ENCODE peak calls at places on chromosome 15, in seven cellular contexts. P is CD8-positive, alpha-beta T cell; X is right cardiac atrium; Z is mucosa of descending colon; A is gastrocnemius medialis; U is stimulated activated naive CD8-positive, alpha-beta T cell treated with anti-CD3 and anti-CD28 coated beads, Interleukin-15, amount 100 ng/mL, for 72 hours; T is activated CD8-positive, alpha-beta memory T cell treated with anti-CD3 and anti-CD28 coated beads, Interleukin-2, amount 10 ng/mL, durations not matched to agents 7 days and 5 days. N is an unnamed sample.

GRCh38 chr15:54029076-54029475 is 50.8 kb downstream of the UNC13C start:
- ATAC-seq in Z (no peak), T (no peak), X (no peak), P (no peak), U (no peak), A (no peak), N (no peak)

GRCh38 chr15:79595271-79595670 is 163.1 kb downstream of the MINAR1 start:
- ATAC-seq in Z (no peak), P (no peak), A (no peak), U (no peak), T (no peak), X (no peak), N (no peak)

GRCh38 chr15:45449878-45450277 is 71.5 kb upstream of the GATM start:
- ATAC-seq in P (no peak), X (no peak), A (no peak), Z (peak; percentile 78), U (no peak), T (no peak), N (no peak)

GRCh38 chr15:70763950-70764730 is 782 bp upstream of the UACA start:
- ATAC-seq in U (no peak), X (no peak), A (no peak), T (no peak), P (no peak), Z (no peak), N (no peak)

GRCh38 chr15:84793431-84793830 is 23.7 kb upstream of the ALPK3 start:
- ATAC-seq in T (no peak), Z (no peak), P (no peak), X (no peak), U (no peak), A (no peak), N (no peak)

GRCh38 chr15:79310985-79311900 is at the start of gene TMED3:
- ATAC-seq in A (no peak), X (peak; percentile 97), P (peak; percentile 95), U (peak; percentile 99), Z (peak; percentile 98), T (peak; percentile 98), N (peak; percentile 77)

GRCh38 chr15:89827821-89828220 is 13.2 kb upstream of the ANPEP start:
- ATAC-seq in A (no peak), T (no peak), P (no peak), Z (peak; percentile 61), U (peak; percentile 17), X (peak; percentile 7), N (no peak)

GRCh38 chr15:90101130-90101968 is 919 bp downstream of the IDH2 start:
- ATAC-seq in U (no peak), Z (peak; percentile 31), T (no peak), A (peak; percentile 10), P (no peak), X (peak; percentile 30), N (no peak)

GRCh38 chr15:28998511-28998910 is 112.7 kb downstream of the APBA2 start:
- ATAC-seq in X (no peak), U (no peak), T (no peak), Z (no peak), A (no peak), P (no peak), N (no peak)

GRCh38 chr15:48963524-48964113 is at the start of gene SHC4:
- ATAC-seq in U (peak; percentile 51), Z (peak; percentile 75), A (peak; percentile 84), P (peak; percentile 47), T (peak; percentile 59), X (peak; percentile 86), N (peak; percentile 71)

GRCh38 chr15:42087926-42088800 is 6.2 kb downstream of the PLA2G4D start:
- ATAC-seq in T (no peak), X (no peak), U (no peak), P (no peak), A (no peak), Z (no peak), N (no peak)

GRCh38 chr15:100438570-100438969 is 90.2 kb downstream of the CERS3 start:
- ATAC-seq in A (no peak), P (no peak), T (no peak), U (no peak), Z (no peak), X (peak; percentile 37), N (no peak)

GRCh38 chr15:100571592-100572167 is 30.3 kb downstream of the LINS1 start:
- ATAC-seq in T (no peak), A (no peak), P (no peak), Z (no peak), U (no peak), X (no peak), N (no peak)

GRCh38 chr15:42092666-42093445 is 1.5 kb downstream of the PLA2G4D start:
- ATAC-seq in T (no peak), P (no peak), U (no peak), A (peak; percentile 84), X (peak; percentile 20), Z (no peak), N (peak; percentile 43)

GRCh38 chr15:28018291-28019044 is 80.6 kb downstream of the OCA2 start:
- ATAC-seq in U (no peak), X (no peak), P (no peak), Z (no peak), T (no peak), A (no peak), N (no peak)

GRCh38 chr15:55402707-55403106 is 5.5 kb downstream of the CCPG1 start:
- ATAC-seq in U (peak; percentile 87), A (peak; percentile 65), T (no peak), Z (no peak), X (no peak), P (no peak), N (no peak)

GRCh38 chr15:41955807-41956525 is 16.4 kb downstream of the EHD4 start:
- ATAC-seq in X (peak; percentile 43), A (no peak), P (no peak), Z (no peak), T (no peak), U (no peak), N (no peak)

GRCh38 chr15:49093252-49094105 is 47.2 kb upstream of the SECISBP2L start:
- ATAC-seq in P (no peak), X (no peak), U (no peak), T (no peak), A (no peak), Z (no peak), N (no peak)

GRCh38 chr15:41933771-41934170 is 38.6 kb downstream of the EHD4 start:
- ATAC-seq in Z (peak; percentile 78), P (no peak), X (peak; percentile 73), A (no peak), T (no peak), U (no peak), N (no peak)

GRCh38 chr15:31489801-31490646 is 163.4 kb downstream of the KLF13 start:
- ATAC-seq in T (peak; percentile 37), A (peak; percentile 80), U (no peak), Z (peak; percentile 70), X (peak; percentile 67), P (peak; percentile 61), N (no peak)

GRCh38 chr15:82177291-82178010 is 85.1 kb downstream of the EFL1 start:
- ATAC-seq in Z (no peak), X (no peak), P (no peak), U (no peak), T (no peak), A (no peak), N (peak; percentile 72)

GRCh38 chr15:56019819-56020218 is 26.4 kb upstream of the NEDD4 start:
- ATAC-seq in Z (no peak), P (no peak), T (no peak), A (no peak), X (no peak), U (no peak), N (no peak)